ENCODE peak calls at places on chromosomes 7 and 10, in five cellular contexts. One of them, this sample, is unnamed.

GRCh38 chr7:134473861-134474291 is 15.0 kb upstream of the AKR1B1 start:
- DNase-seq in midbrain: no peak
- DNase-seq in sciatic nerve: no peak
- DNase-seq in NCI-H510A treated with DMSO at 0.1 percent for 48 hours: no peak
- DNase-seq in EH: peak; percentile 45
- DNase-seq in this sample: peak; percentile 45

GRCh38 chr7:13851756-13852155 is 137.7 kb downstream of the ETV1 start:
- DNase-seq in midbrain: no peak
- DNase-seq in sciatic nerve: no peak
- DNase-seq in NCI-H510A treated with DMSO at 0.1 percent for 48 hours: no peak
- DNase-seq in EH: peak; percentile 57
- DNase-seq in this sample: peak; percentile 52

GRCh38 chr7:154591544-154591943 is 411.4 kb downstream of the PAXIP1 start:
- DNase-seq in midbrain: peak; percentile 75
- DNase-seq in sciatic nerve: no peak
- DNase-seq in NCI-H510A treated with DMSO at 0.1 percent for 48 hours: no peak
- DNase-seq in EH: no peak
- DNase-seq in this sample: no peak

GRCh38 chr10:36534471-36535002 is 590.9 kb upstream of the ANKRD30A start:
- DNase-seq in midbrain: no peak
- DNase-seq in sciatic nerve: no peak
- DNase-seq in NCI-H510A treated with DMSO at 0.1 percent for 48 hours: no peak
- DNase-seq in EH: peak; percentile 88
- DNase-seq in this sample: peak; percentile 79

GRCh38 chr7:138661236-138661635 is 39.9 kb downstream of the SVOPL start:
- DNase-seq in midbrain: no peak
- DNase-seq in sciatic nerve: no peak
- DNase-seq in NCI-H510A treated with DMSO at 0.1 percent for 48 hours: no peak
- DNase-seq in EH: no peak
- DNase-seq in this sample: no peak

GRCh38 chr10:127920319-127921074 is 13.6 kb downstream of the PTPRE start:
- DNase-seq in midbrain: no peak
- DNase-seq in sciatic nerve: no peak
- DNase-seq in NCI-H510A treated with DMSO at 0.1 percent for 48 hours: no peak
- DNase-seq in EH: no peak
- DNase-seq in this sample: no peak

GRCh38 chr10:88113657-88114272 is 250.3 kb downstream of the PTEN start:
- DNase-seq in midbrain: no peak
- DNase-seq in sciatic nerve: no peak
- DNase-seq in NCI-H510A treated with DMSO at 0.1 percent for 48 hours: no peak
- DNase-seq in EH: peak; percentile 33
- DNase-seq in this sample: no peak

GRCh38 chr7:50690541-50691011 is 92.1 kb downstream of the GRB10 start:
- DNase-seq in midbrain: peak; percentile 42
- DNase-seq in sciatic nerve: no peak
- DNase-seq in NCI-H510A treated with DMSO at 0.1 percent for 48 hours: no peak
- DNase-seq in EH: no peak
- DNase-seq in this sample: peak; percentile 56

GRCh38 chr7:122543891-122544290 is 155.0 kb downstream of the RNF133 start:
- DNase-seq in midbrain: no peak
- DNase-seq in sciatic nerve: no peak
- DNase-seq in NCI-H510A treated with DMSO at 0.1 percent for 48 hours: no peak
- DNase-seq in EH: no peak
- DNase-seq in this sample: no peak

GRCh38 chr7:38034062-38034907 is 113.8 kb downstream of the EPDR1 start:
- DNase-seq in midbrain: no peak
- DNase-seq in sciatic nerve: no peak
- DNase-seq in NCI-H510A treated with DMSO at 0.1 percent for 48 hours: no peak
- DNase-seq in EH: no peak
- DNase-seq in this sample: no peak

GRCh38 chr7:148944935-148945934 is 61.1 kb upstream of the EZH2 start:
- DNase-seq in midbrain: no peak
- DNase-seq in sciatic nerve: no peak
- DNase-seq in NCI-H510A treated with DMSO at 0.1 percent for 48 hours: no peak
- DNase-seq in EH: peak; percentile 69
- DNase-seq in this sample: peak; percentile 46

GRCh38 chr10:52319926-52320325 is 5.8 kb downstream of the DKK1 start:
- DNase-seq in midbrain: no peak
- DNase-seq in sciatic nerve: no peak
- DNase-seq in NCI-H510A treated with DMSO at 0.1 percent for 48 hours: no peak
- DNase-seq in EH: peak; percentile 67
- DNase-seq in this sample: no peak

GRCh38 chr7:111744501-111745155 is 182.3 kb upstream of the IMMP2L start:
- DNase-seq in midbrain: no peak
- DNase-seq in sciatic nerve: no peak
- DNase-seq in NCI-H510A treated with DMSO at 0.1 percent for 48 hours: no peak
- DNase-seq in EH: peak; percentile 54
- DNase-seq in this sample: peak; percentile 56

GRCh38 chr10:17062493-17063487 is 66.8 kb downstream of the CUBN start:
- DNase-seq in midbrain: no peak
- DNase-seq in sciatic nerve: no peak
- DNase-seq in NCI-H510A treated with DMSO at 0.1 percent for 48 hours: no peak
- DNase-seq in EH: peak; percentile 89
- DNase-seq in this sample: no peak

GRCh38 chr7:2507917-2508306 is 11.7 kb upstream of the LFNG start:
- DNase-seq in midbrain: no peak
- DNase-seq in sciatic nerve: no peak
- DNase-seq in NCI-H510A treated with DMSO at 0.1 percent for 48 hours: no peak
- DNase-seq in EH: no peak
- DNase-seq in this sample: no peak

GRCh38 chr7:94355389-94355788 is 39.3 kb upstream of the COL1A2 start:
- DNase-seq in midbrain: no peak
- DNase-seq in sciatic nerve: no peak
- DNase-seq in NCI-H510A treated with DMSO at 0.1 percent for 48 hours: no peak
- DNase-seq in EH: peak; percentile 86
- DNase-seq in this sample: no peak

GRCh38 chr7:77270081-77270480 is 70.5 kb upstream of the FGL2 start:
- DNase-seq in midbrain: no peak
- DNase-seq in sciatic nerve: no peak
- DNase-seq in NCI-H510A treated with DMSO at 0.1 percent for 48 hours: no peak
- DNase-seq in EH: no peak
- DNase-seq in this sample: no peak

GRCh38 chr7:46859963-46860475 is 721.9 kb downstream of the TNS3 start:
- DNase-seq in midbrain: no peak
- DNase-seq in sciatic nerve: no peak
- DNase-seq in NCI-H510A treated with DMSO at 0.1 percent for 48 hours: no peak
- DNase-seq in EH: peak; percentile 87
- DNase-seq in this sample: peak; percentile 86

GRCh38 chr10:88385601-88386203 is 197.4 kb downstream of the RNLS start:
- DNase-seq in midbrain: no peak
- DNase-seq in sciatic nerve: no peak
- DNase-seq in NCI-H510A treated with DMSO at 0.1 percent for 48 hours: no peak
- DNase-seq in EH: no peak
- DNase-seq in this sample: no peak

GRCh38 chr10:6108631-6109443 is 20.0 kb downstream of the RBM17 start:
- DNase-seq in midbrain: peak; percentile 68
- DNase-seq in sciatic nerve: no peak
- DNase-seq in NCI-H510A treated with DMSO at 0.1 percent for 48 hours: no peak
- DNase-seq in EH: peak; percentile 60
- DNase-seq in this sample: no peak

GRCh38 chr7:74203157-74203556 is 6.6 kb upstream of the LAT2 start:
- DNase-seq in midbrain: peak; percentile 47
- DNase-seq in sciatic nerve: no peak
- DNase-seq in NCI-H510A treated with DMSO at 0.1 percent for 48 hours: no peak
- DNase-seq in EH: peak; percentile 70
- DNase-seq in this sample: no peak

GRCh38 chr10:77195101-77195500 is 442.5 kb downstream of the KCNMA1 start:
- DNase-seq in midbrain: no peak
- DNase-seq in sciatic nerve: no peak
- DNase-seq in NCI-H510A treated with DMSO at 0.1 percent for 48 hours: no peak
- DNase-seq in EH: peak; percentile 96
- DNase-seq in this sample: peak; percentile 65

GRCh38 chr10:101286248-101287046 is 57.2 kb upstream of the LBX1 start:
- DNase-seq in midbrain: no peak
- DNase-seq in sciatic nerve: no peak
- DNase-seq in NCI-H510A treated with DMSO at 0.1 percent for 48 hours: peak; percentile 15
- DNase-seq in EH: no peak
- DNase-seq in this sample: no peak

GRCh38 chr7:37645276-37646040 is 38.1 kb upstream of the GPR141 start:
- DNase-seq in midbrain: no peak
- DNase-seq in sciatic nerve: no peak
- DNase-seq in NCI-H510A treated with DMSO at 0.1 percent for 48 hours: no peak
- DNase-seq in EH: no peak
- DNase-seq in this sample: no peak

GRCh38 chr10:101267336-101267735 is 38.1 kb upstream of the LBX1 start:
- DNase-seq in midbrain: no peak
- DNase-seq in sciatic nerve: no peak
- DNase-seq in NCI-H510A treated with DMSO at 0.1 percent for 48 hours: no peak
- DNase-seq in EH: no peak
- DNase-seq in this sample: no peak

GRCh38 chr7:116218051-116218645 is 7.8 kb downstream of the TES start:
- DNase-seq in midbrain: no peak
- DNase-seq in sciatic nerve: no peak
- DNase-seq in NCI-H510A treated with DMSO at 0.1 percent for 48 hours: no peak
- DNase-seq in EH: peak; percentile 92
- DNase-seq in this sample: peak; percentile 61